ENCODE peak calls at places on chromosome 9, in nine cellular contexts. K, H, M, O, P, Q, W, E and I are unnamed samples.

GRCh38 chr9:92590386-92590785 is 54.6 kb upstream of the ECM2 start:
- DNase-seq in K (no peak), H (peak), M (no peak), O (no peak), P (peak), Q (no peak), W (no peak), E (no peak), I (no peak)

GRCh38 chr9:82206490-82206889 is 217.9 kb downstream of the SPATA31D1 start:
- DNase-seq in K (no peak), H (no peak), M (no peak), O (no peak), P (no peak), Q (no peak), W (peak), E (no peak), I (no peak)

GRCh38 chr9:1057910-1058309 is 7.8 kb downstream of the DMRT2 start:
- DNase-seq in K (no peak), H (no peak), M (no peak), O (no peak), P (no peak), Q (no peak), W (no peak), E (no peak), I (no peak)

GRCh38 chr9:15287309-15287708 is 19.7 kb downstream of the TTC39B start:
- DNase-seq in K (no peak), H (no peak), M (no peak), O (no peak), P (no peak), Q (no peak), W (no peak), E (no peak), I (no peak)

GRCh38 chr9:16262467-16263261 is 607.8 kb downstream of the BNC2 start:
- DNase-seq in K (no peak), H (no peak), M (no peak), O (no peak), P (no peak), Q (no peak), W (no peak), E (no peak), I (no peak)

GRCh38 chr9:137297966-137298365 is 4.1 kb downstream of the NRARP start:
- DNase-seq in K (peak), H (no peak), M (no peak), O (no peak), P (no peak), Q (no peak), W (no peak), E (no peak), I (no peak)

GRCh38 chr9:84357235-84357634 is 16.7 kb upstream of the SLC28A3 start:
- DNase-seq in K (no peak), H (no peak), M (no peak), O (no peak), P (no peak), Q (no peak), W (no peak), E (no peak), I (no peak)

GRCh38 chr9:126462617-126463016 is 136.0 kb downstream of the MVB12B start:
- DNase-seq in K (no peak), H (no peak), M (no peak), O (no peak), P (no peak), Q (no peak), W (no peak), E (no peak), I (no peak)

GRCh38 chr9:130171226-130172148 is 717 bp upstream of the NCS1 start:
- DNase-seq in K (peak), H (peak), M (no peak), O (no peak), P (no peak), Q (no peak), W (no peak), E (no peak), I (peak)

GRCh38 chr9:18638448-18639249 is 164.7 kb downstream of the ADAMTSL1 start:
- DNase-seq in K (no peak), H (no peak), M (no peak), O (no peak), P (no peak), Q (no peak), W (no peak), E (no peak), I (no peak)

GRCh38 chr9:93132946-93133640 is 958 bp downstream of the NINJ1 start:
- DNase-seq in K (peak), H (peak), M (no peak), O (no peak), P (peak), Q (no peak), W (no peak), E (no peak), I (peak)

GRCh38 chr9:20066120-20066519 is 277.3 kb upstream of the SLC24A2 start:
- DNase-seq in K (no peak), H (no peak), M (no peak), O (no peak), P (no peak), Q (no peak), W (no peak), E (peak), I (no peak)

GRCh38 chr9:120877276-120878034 is 467 bp upstream of the PHF19 start:
- DNase-seq in K (peak), H (peak), M (no peak), O (no peak), P (peak), Q (peak), W (peak), E (no peak), I (peak)

GRCh38 chr9:133991964-133992779 is at the start of gene VAV2:
- DNase-seq in K (peak), H (peak), M (no peak), O (no peak), P (peak), Q (no peak), W (peak), E (no peak), I (peak)

GRCh38 chr9:385818-386398 is 171.2 kb downstream of the DOCK8 start:
- DNase-seq in K (no peak), H (peak), M (no peak), O (peak), P (peak), Q (no peak), W (peak), E (peak), I (peak)

GRCh38 chr9:131236161-131236560 is 40.1 kb downstream of the FAM78A start:
- DNase-seq in K (no peak), H (peak), M (no peak), O (no peak), P (no peak), Q (no peak), W (no peak), E (no peak), I (no peak)

GRCh38 chr9:127977877-127978647 is 2.7 kb downstream of the EEIG1 start:
- DNase-seq in K (no peak), H (peak), M (no peak), O (no peak), P (peak), Q (no peak), W (no peak), E (no peak), I (peak)

GRCh38 chr9:113650207-113651131 is 186.9 kb downstream of the RGS3 start:
- DNase-seq in K (no peak), H (peak), M (no peak), O (peak), P (no peak), Q (no peak), W (no peak), E (no peak), I (peak)

GRCh38 chr9:112846528-112847488 is 43.9 kb downstream of the SLC46A2 start:
- DNase-seq in K (peak), H (no peak), M (no peak), O (no peak), P (no peak), Q (no peak), W (no peak), E (no peak), I (peak)

GRCh38 chr9:38232895-38233294 is 159.6 kb upstream of the ALDH1B1 start:
- DNase-seq in K (no peak), H (no peak), M (no peak), O (no peak), P (no peak), Q (no peak), W (no peak), E (no peak), I (no peak)

GRCh38 chr9:87447547-87448432 is 49.9 kb upstream of the DAPK1 start:
- DNase-seq in K (no peak), H (no peak), M (no peak), O (no peak), P (no peak), Q (no peak), W (peak), E (no peak), I (no peak)

GRCh38 chr9:124356745-124357390 is 58.4 kb downstream of the PSMB7 start:
- DNase-seq in K (no peak), H (no peak), M (no peak), O (no peak), P (no peak), Q (no peak), W (no peak), E (no peak), I (no peak)
- TF ChIP-seq POLR2AphosphoS5 in K (no peak), H (no peak), M (peak), O (no peak), P (no peak), Q (peak), W (no peak), E (no peak), I (no peak)

GRCh38 chr9:78278177-78278777 is 18.6 kb upstream of the PSAT1 start:
- DNase-seq in K (no peak), H (no peak), M (no peak), O (no peak), P (no peak), Q (no peak), W (no peak), E (no peak), I (no peak)
- TF ChIP-seq POLR2AphosphoS5 in K (peak), H (peak), M (no peak), O (no peak), P (peak), Q (no peak), W (no peak), E (no peak), I (no peak)

GRCh38 chr9:110111868-110112267 is 96.1 kb downstream of the C9orf152 start:
- DNase-seq in K (no peak), H (no peak), M (no peak), O (no peak), P (no peak), Q (no peak), W (no peak), E (no peak), I (peak)
- TF ChIP-seq POLR2AphosphoS5 in K (no peak), H (no peak), M (no peak), O (no peak), P (no peak), Q (no peak), W (no peak), E (no peak), I (no peak)

DNA sequence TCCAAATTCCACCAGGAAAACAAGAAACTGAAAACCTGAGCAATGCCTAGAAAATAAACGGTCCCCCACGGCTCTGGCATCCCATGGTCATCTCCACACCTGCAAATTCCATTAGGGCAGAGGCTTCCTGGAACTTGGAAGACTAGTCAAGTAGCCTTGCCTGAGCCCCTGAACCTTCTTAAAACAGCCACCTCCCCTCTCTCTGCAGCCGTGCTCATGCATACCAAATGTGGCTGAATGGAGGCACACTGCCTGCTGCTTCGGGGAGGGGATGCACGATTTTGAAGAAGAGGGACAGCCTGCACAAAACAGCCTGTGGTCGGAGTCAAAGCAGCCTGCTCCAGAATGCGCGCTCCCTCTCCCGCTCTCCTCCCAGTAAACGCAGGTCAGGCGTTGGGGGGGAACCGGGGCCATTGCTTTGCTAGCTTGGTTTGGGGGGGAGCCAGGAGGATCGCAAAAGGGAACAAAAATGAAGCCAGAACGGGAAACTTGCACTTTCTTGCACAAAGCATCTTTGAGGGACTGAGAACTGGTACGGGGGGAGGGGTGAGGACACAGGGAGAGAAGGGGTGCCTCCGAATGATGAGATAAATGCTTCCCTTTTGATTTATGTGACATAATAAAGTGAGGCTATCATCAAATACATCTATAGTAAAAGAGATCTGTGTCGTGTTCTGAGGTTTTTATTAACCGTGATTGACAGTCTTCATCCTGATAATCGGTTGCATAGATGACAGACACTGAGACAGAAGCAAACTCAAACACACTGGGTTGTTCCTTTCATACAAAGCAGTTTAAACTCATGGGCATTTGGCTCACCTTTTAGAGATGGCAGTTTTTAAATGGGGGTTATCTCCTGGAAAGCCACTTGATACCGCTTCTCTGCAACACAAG is at the start of gene TRPM3:
- DNase-seq in K (no peak), H (no peak), M (no peak), O (no peak), P (no peak), Q (no peak), W (no peak), E (no peak), I (peak)
- TF ChIP-seq POLR2AphosphoS5 in K (no peak), H (no peak), M (no peak), O (no peak), P (no peak), Q (no peak), W (no peak), E (no peak), I (peak)